ENCODE peak calls at places on chromosome 6, in nine cellular contexts. F is ovary, B is K562, D is transverse colon, P is GM12878, T is A549, H is suprapubic skin, K is HepG2, R is stomach. O is an unnamed sample.
A peak's percentile ranks its signal among the peaks of the same experiment; 100 is the strongest.

GRCh38 chr6:108895591-108895990 is 47.4 kb downstream of the ARMC2 start:
- DNase-seq in F (no peak), B (no peak), D (no peak), P (no peak), T (no peak), H (no peak), K (no peak), R (no peak), O (no peak)

GRCh38 chr6:111663232-111663631 is 57.6 kb upstream of the TRAF3IP2 start:
- DNase-seq in F (no peak), B (no peak), D (peak; percentile 16), P (no peak), T (no peak), H (no peak), K (no peak), R (no peak), O (no peak)

GRCh38 chr6:90375681-90376439 is 79.2 kb upstream of the BACH2 start:
- DNase-seq in F (no peak), B (no peak), D (no peak), P (no peak), T (no peak), H (no peak), K (no peak), R (no peak), O (peak; percentile 23)

GRCh38 chr6:119446623-119447008 is 97.1 kb upstream of the MAN1A1 start:
- DNase-seq in F (no peak), B (no peak), D (peak; percentile 68), P (no peak), T (no peak), H (no peak), K (no peak), R (peak; percentile 77), O (no peak)

GRCh38 chr6:156972145-156972544 is 195.0 kb downstream of the ARID1B start:
- DNase-seq in F (no peak), B (no peak), D (no peak), P (no peak), T (no peak), H (no peak), K (no peak), R (no peak), O (no peak)

GRCh38 chr6:153092082-153093013 is 38.7 kb downstream of the RGS17 start:
- DNase-seq in F (no peak), B (no peak), D (no peak), P (peak; percentile 43), T (peak; percentile 28), H (no peak), K (no peak), R (no peak), O (no peak)

GRCh38 chr6:51337277-51337676 is 518.6 kb downstream of the TFAP2B start:
- DNase-seq in F (no peak), B (no peak), D (no peak), P (no peak), T (no peak), H (no peak), K (no peak), R (no peak), O (no peak)

GRCh38 chr6:133951881-133952814 is 876 bp upstream of the TBPL1 start:
- DNase-seq in F (peak; percentile 78), B (peak; percentile 63), D (peak; percentile 55), P (no peak), T (peak; percentile 67), H (peak; percentile 86), K (peak; percentile 77), R (peak; percentile 53), O (peak; percentile 90)

GRCh38 chr6:109001554-109001953 is 93.1 kb downstream of the SESN1 start:
- DNase-seq in F (no peak), B (no peak), D (no peak), P (no peak), T (no peak), H (no peak), K (no peak), R (no peak), O (no peak)

GRCh38 chr6:35078896-35079295 is 62.2 kb downstream of the TCP11 start:
- DNase-seq in F (no peak), B (no peak), D (no peak), P (no peak), T (no peak), H (peak; percentile 76), K (no peak), R (no peak), O (no peak)

GRCh38 chr6:65126667-65127066 is 580.4 kb downstream of the EYS start:
- DNase-seq in F (no peak), B (no peak), D (no peak), P (no peak), T (no peak), H (no peak), K (no peak), R (no peak), O (no peak)

DNA sequence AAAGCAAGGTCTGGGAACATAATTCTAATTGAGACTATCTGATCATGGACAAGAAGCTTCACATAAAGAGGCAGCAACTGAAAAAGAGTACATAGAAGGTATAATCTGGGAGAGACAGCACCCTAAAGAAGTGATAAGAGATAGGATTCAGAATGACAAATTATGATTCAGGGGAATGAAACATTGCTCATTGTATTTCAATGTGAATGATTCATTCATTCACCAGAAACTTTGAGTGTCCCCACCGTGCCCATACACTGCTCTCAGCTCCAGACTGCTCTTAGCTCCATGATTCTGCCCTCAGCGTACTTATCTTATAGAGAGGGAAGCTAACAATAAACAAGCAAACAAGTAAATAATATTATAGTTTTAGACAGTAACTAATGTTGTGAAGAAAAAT is 329.3 kb upstream of the IRAK1BP1 start:
- DNase-seq in F (no peak), B (no peak), D (no peak), P (no peak), T (no peak), H (no peak), K (no peak), R (no peak), O (no peak)
- TF ChIP-seq EP300 in F (no peak), B (no peak), D (no peak), P (no peak), T (no peak), H (no peak), K (no peak), R (no peak), O (no peak)

DNA sequence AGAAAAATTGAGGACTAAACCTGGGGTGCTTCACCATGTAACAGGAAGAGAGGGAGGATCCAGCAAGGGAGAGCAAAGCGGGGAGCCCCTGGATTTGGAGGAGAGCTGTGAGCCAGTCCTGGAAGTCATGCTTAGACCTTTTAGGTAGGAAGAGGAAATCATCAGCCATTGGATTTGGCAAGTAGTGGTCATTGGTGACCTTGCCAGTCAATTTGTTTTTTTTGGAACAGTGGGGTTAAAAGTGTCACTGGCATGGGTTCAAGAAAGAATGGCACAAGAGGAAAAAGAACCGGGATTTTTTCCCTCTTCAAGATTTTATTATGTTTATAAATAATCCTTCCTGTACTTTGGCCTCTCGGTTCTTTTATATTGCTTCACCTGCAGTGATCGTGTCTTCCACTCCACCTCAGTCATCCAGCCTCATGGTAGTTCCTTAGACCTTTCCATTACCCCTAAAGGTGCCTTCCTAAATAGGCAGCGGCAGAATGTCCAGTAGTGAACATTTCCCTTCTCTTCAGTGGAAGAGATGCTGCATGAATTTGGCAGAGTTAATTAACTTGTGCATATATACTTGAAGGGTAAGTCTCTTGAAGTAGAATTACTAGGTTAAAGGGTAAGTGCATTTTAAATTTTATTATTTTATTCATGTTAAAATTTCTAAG is 124.7 kb downstream of the QKI start:
- DNase-seq in F (no peak), B (no peak), D (no peak), P (no peak), T (no peak), H (no peak), K (no peak), R (no peak), O (no peak)
- TF ChIP-seq POLR2A in F (no peak), B (no peak), D (no peak), P (no peak), T (no peak), H (no peak), K (no peak), R (no peak), O (no peak)

GRCh38 chr6:81770395-81770794 is 17.9 kb upstream of the TENT5A start:
- DNase-seq in F (no peak), B (no peak), D (no peak), P (no peak), T (no peak), H (no peak), K (no peak), R (no peak), O (no peak)

GRCh38 chr6:81768150-81768942 is 15.9 kb upstream of the TENT5A start:
- DNase-seq in F (no peak), B (no peak), D (no peak), P (no peak), T (no peak), H (no peak), K (peak; percentile 37), R (no peak), O (no peak)

GRCh38 chr6:81772741-81773140 is 20.3 kb upstream of the TENT5A start:
- DNase-seq in F (no peak), B (no peak), D (no peak), P (peak; percentile 45), T (no peak), H (no peak), K (no peak), R (no peak), O (no peak)

GRCh38 chr6:81767163-81768000 is 14.9 kb upstream of the TENT5A start:
- DNase-seq in F (no peak), B (no peak), D (peak; percentile 33), P (no peak), T (peak; percentile 38), H (no peak), K (peak; percentile 42), R (no peak), O (peak; percentile 62)

DNA sequence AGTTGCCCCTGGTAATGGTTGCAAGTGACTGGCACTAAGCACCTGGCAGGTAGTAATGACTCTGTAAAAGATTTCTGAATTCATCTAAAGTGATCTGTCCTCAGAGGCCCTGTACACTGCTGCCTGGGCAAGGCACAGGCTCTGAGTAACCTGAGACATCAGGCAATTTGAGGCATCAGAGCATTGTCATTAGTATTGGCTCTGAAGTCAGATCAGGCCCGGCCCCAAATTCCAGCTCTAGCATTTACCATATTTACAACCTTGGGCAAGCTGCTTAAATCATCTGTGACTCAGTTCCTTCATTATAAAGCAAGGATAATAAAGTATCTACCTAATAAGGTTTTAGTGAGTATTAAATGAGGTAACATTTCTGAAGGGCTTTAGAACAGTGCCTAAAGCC is 17.4 kb upstream of the TENT5A start:
- DNase-seq in F (no peak), B (no peak), D (no peak), P (no peak), T (no peak), H (no peak), K (no peak), R (no peak), O (no peak)
- H3K4me1 ChIP-seq in F (peaks cover 3% of the 10 kb centered on the region), B (no peaks in the 10 kb centered on the region), D (peaks cover 26% of the 10 kb centered on the region), P (no peaks in the 10 kb centered on the region), T (peaks cover 32% of the 10 kb centered on the region), H (peaks cover 20% of the 10 kb centered on the region), K (peaks cover 76% of the 10 kb centered on the region), R (peaks cover 7% of the 10 kb centered on the region), O (peaks cover 16% of the 10 kb centered on the region)

GRCh38 chr6:22067127-22067526 is 229.7 kb downstream of the PRL start:
- DNase-seq in F (no peak), B (no peak), D (no peak), P (no peak), T (no peak), H (no peak), K (no peak), R (no peak), O (no peak)

GRCh38 chr6:22068561-22069346 is 228.1 kb downstream of the PRL start:
- DNase-seq in F (no peak), B (no peak), D (no peak), P (peak; percentile 64), T (no peak), H (no peak), K (no peak), R (no peak), O (no peak)

GRCh38 chr6:22072939-22073338 is 223.9 kb downstream of the PRL start:
- DNase-seq in F (no peak), B (no peak), D (no peak), P (no peak), T (no peak), H (no peak), K (no peak), R (no peak), O (no peak)

GRCh38 chr6:22071655-22072054 is 225.2 kb downstream of the PRL start:
- DNase-seq in F (peak; percentile 48), B (no peak), D (no peak), P (no peak), T (no peak), H (no peak), K (no peak), R (no peak), O (no peak)
- TF ChIP-seq EP300 in F (no peak), B (no peak), D (no peak), P (no peak), T (no peak), H (no peak), K (no peak), R (no peak), O (no peak)

O was measured in upper lobe of left lung.